ENCODE peak calls at places on chromosome 6, in seven cellular contexts. X is AG08395; Y is HS-27A; N is tibial nerve; S is activated CD4-positive, alpha-beta T cell treated with anti-CD3 and anti-CD28 coated beads, Interleukin-2, amount 50 U/mL, for 1 hour; Z is foreskin fibroblast; M is naive thymus-derived CD4-positive, alpha-beta T cell. L is an unnamed sample.

GRCh38 chr6:1612902-1613301 is 3.2 kb downstream of the FOXC1 start:
- DNase-seq in X (no peak), Y (no peak), N (no peak), S (no peak), Z (peak; percentile 75), M (no peak), L (no peak)

GRCh38 chr6:165229216-165229615 is 80.2 kb downstream of the C6orf118 start:
- DNase-seq in X (no peak), Y (no peak), N (no peak), S (no peak), Z (no peak), M (no peak), L (no peak)

GRCh38 chr6:14596410-14596809 is 478.8 kb downstream of the CD83 start:
- DNase-seq in X (peak; percentile 9), Y (no peak), N (peak; percentile 16), S (no peak), Z (peak; percentile 74), M (no peak), L (no peak)

GRCh38 chr6:14546036-14546435 is 428.5 kb downstream of the CD83 start:
- DNase-seq in X (no peak), Y (no peak), N (no peak), S (no peak), Z (no peak), M (no peak), L (no peak)

GRCh38 chr6:168208854-168209253 is 110.7 kb downstream of the DACT2 start:
- DNase-seq in X (no peak), Y (no peak), N (no peak), S (no peak), Z (no peak), M (no peak), L (no peak)

GRCh38 chr6:164200071-164200470 is 785.6 kb downstream of the QKI start:
- DNase-seq in X (peak; percentile 21), Y (no peak), N (no peak), S (no peak), Z (peak; percentile 1), M (no peak), L (no peak)

GRCh38 chr6:148830614-148831013 is 83.8 kb downstream of the UST start:
- DNase-seq in X (no peak), Y (no peak), N (no peak), S (no peak), Z (peak; percentile 53), M (no peak), L (no peak)

GRCh38 chr6:46676604-46677313 is 10.9 kb upstream of the TDRD6 start:
- DNase-seq in X (no peak), Y (no peak), N (no peak), S (no peak), Z (no peak), M (no peak), L (no peak)

L was measured in NCI-H187.